ENCODE peak calls at places on chromosome 20, in seven cellular contexts. J, X, V, Y, O, L and W are unnamed samples.
A peak's percentile ranks its signal among the peaks of the same experiment; 100 is the strongest.

GRCh38 chr20:25052255-25053206 is 5.4 kb downstream of the ACSS1 start:
- DNase-seq in L (peak; percentile 59), J (peak; percentile 35), Y (no peak), V (peak; percentile 69), O (no peak), X (peak; percentile 54), W (no peak)

GRCh38 chr20:38138086-38138777 is 26.8 kb downstream of the TGM2 start:
- DNase-seq in X (no peak), O (no peak), Y (no peak), V (peak; percentile 36), L (no peak), J (no peak), W (no peak)

GRCh38 chr20:45355209-45355608 is 7.0 kb upstream of the SDC4 start:
- DNase-seq in X (no peak), V (no peak), Y (no peak), O (no peak), L (peak; percentile 86), J (no peak), W (peak; percentile 77)

GRCh38 chr20:25253606-25254275 is 5.9 kb downstream of the PYGB start:
- DNase-seq in L (no peak), J (no peak), X (no peak), Y (no peak), O (peak; percentile 11), V (no peak), W (no peak)

GRCh38 chr20:57399587-57400261 is 8.5 kb downstream of the RBM38 start:
- DNase-seq in O (no peak), X (no peak), J (peak; percentile 76), V (peak; percentile 74), L (no peak), Y (no peak), W (no peak)

GRCh38 chr20:37419774-37420542 is 74.0 kb downstream of the SRC start:
- DNase-seq in O (no peak), X (no peak), L (no peak), Y (no peak), J (no peak), V (no peak), W (no peak)

GRCh38 chr20:38875170-38875993 is 50.8 kb upstream of the FAM83D start:
- DNase-seq in V (no peak), L (no peak), Y (no peak), X (peak; percentile 42), J (no peak), O (peak; percentile 41), W (no peak)

GRCh38 chr20:44154521-44155001 is 32.4 kb downstream of the JPH2 start:
- DNase-seq in L (peak; percentile 85), J (no peak), V (no peak), O (no peak), Y (no peak), X (peak; percentile 71), W (no peak)

GRCh38 chr20:61454053-61454452 is 202.0 kb downstream of the CDH4 start:
- DNase-seq in X (no peak), V (no peak), O (no peak), J (no peak), L (no peak), Y (no peak), W (no peak)

GRCh38 chr20:21232546-21233280 is 70.4 kb upstream of the XRN2 start:
- DNase-seq in X (no peak), V (no peak), Y (no peak), L (no peak), O (no peak), J (no peak), W (no peak)

GRCh38 chr20:48273843-48274242 is 488.6 kb upstream of the SULF2 start:
- DNase-seq in J (no peak), L (no peak), X (no peak), V (no peak), O (no peak), Y (no peak), W (no peak)

GRCh38 chr20:24598346-24598745 is 128.9 kb downstream of the SYNDIG1 start:
- DNase-seq in J (no peak), Y (no peak), L (no peak), O (no peak), X (no peak), V (no peak), W (no peak)

GRCh38 chr20:37651932-37652331 is 41.9 kb upstream of the CTNNBL1 start:
- DNase-seq in J (peak; percentile 65), V (no peak), X (no peak), O (no peak), Y (no peak), L (no peak), W (peak; percentile 9)

GRCh38 chr20:56574531-56575142 is 41.6 kb downstream of the FAM209B start:
- DNase-seq in V (peak; percentile 29), Y (no peak), O (no peak), J (no peak), L (peak; percentile 53), X (no peak), W (no peak)

GRCh38 chr20:60820149-60820548 is 431.9 kb upstream of the CDH4 start:
- DNase-seq in Y (no peak), X (no peak), L (no peak), J (no peak), V (no peak), O (no peak), W (no peak)

GRCh38 chr20:18989736-18990474 is 176.3 kb downstream of the SCP2D1 start:
- DNase-seq in Y (no peak), X (peak; percentile 92), L (no peak), J (peak; percentile 58), V (no peak), O (peak; percentile 26), W (no peak)

DNA sequence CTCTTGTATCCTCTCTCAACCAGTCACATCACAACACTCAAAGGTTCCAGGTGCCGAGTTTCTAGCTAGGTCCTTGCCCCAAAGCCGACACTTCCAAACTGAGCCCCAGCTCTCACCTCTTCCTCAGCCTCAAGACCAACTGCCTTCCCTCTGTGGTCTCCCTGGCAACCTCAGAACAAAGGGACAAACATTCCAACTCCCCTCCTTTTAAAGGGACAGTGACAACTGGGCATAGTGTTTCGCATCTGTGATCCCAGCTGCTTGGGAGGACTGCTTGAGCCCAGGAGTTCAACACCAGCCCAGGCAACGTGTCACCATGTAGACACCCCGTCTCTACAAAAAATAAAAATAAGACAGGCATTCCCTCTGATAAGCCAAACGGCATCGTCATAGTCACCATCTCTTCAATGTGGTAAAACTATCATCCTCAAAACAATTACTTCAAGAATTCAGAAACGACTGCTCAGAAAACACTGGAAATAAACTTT is 11.3 kb downstream of the DIDO1 start:
- DNase-seq in V (no peak), Y (no peak), O (no peak), X (no peak), J (no peak), L (peak; percentile 52), W (peak; percentile 30)
- H3K4me1 ChIP-seq in V (peaks cover 26% of the 10 kb centered on the region), Y (peaks cover 45% of the 10 kb centered on the region), O (peaks cover 26% of the 10 kb centered on the region), X (peaks cover 5% of the 10 kb centered on the region), J (peaks cover 63% of the 10 kb centered on the region), L (peaks cover 2% of the 10 kb centered on the region), W (peaks cover 50% of the 10 kb centered on the region)

GRCh38 chr20:49285233-49285668 is 7.4 kb upstream of the ZNFX1 start:
- DNase-seq in L (no peak), V (no peak), Y (no peak), J (no peak), O (no peak), X (no peak), W (no peak)

GRCh38 chr20:49284818-49285217 is 7.0 kb upstream of the ZNFX1 start:
- DNase-seq in O (no peak), X (no peak), Y (no peak), J (no peak), L (no peak), V (no peak), W (no peak)

GRCh38 chr20:49283176-49283702 is 5.4 kb upstream of the ZNFX1 start:
- DNase-seq in L (no peak), J (no peak), X (no peak), V (no peak), O (no peak), Y (no peak), W (no peak)

GRCh38 chr20:49282584-49283171 is 4.8 kb upstream of the ZNFX1 start:
- DNase-seq in O (no peak), Y (no peak), X (no peak), V (no peak), J (no peak), L (peak; percentile 18), W (no peak)

DNA sequence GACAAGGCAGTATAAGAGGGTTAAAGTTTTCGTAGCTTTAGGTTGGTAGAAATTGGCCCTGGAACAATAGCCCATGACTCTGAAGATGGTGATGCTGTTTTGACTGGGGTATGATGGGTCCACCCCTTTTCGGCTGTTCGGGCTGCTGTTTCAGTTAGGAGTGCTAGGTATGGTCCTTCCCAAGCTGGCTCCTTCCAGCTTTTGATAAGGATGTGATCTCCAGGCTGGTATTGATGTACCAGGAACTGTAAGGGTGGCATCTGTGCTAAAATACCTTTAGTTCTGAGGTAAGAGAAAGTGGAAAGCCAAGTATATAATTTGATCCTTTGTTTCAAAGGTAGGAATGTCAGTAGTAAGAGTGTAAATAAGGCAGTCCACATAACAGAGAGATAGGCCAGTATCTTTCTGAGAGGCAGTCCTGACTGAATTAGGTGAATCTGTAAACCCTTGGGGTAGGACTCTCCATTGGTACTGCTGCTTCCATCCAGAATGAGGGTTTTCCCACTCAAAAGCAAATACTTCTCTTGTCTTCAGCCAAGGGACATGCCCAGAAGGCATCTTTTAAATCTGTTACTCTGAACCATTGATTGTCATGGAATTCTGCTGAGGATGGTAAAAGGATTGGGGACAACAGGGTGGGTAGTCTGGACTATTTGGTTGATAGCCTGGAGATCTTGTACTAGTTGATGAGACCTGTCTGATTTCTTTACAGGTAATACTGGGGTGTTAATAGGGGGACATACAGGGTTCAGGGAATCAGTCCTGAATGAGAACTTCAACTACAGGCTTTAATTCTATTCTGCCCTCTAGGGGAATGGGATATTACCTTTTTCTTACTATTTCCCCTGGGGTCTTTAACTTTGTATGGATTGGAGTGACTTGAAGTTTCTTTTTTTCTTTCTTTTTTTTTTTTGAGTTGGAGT is 6.1 kb upstream of the ZNFX1 start:
- DNase-seq in L (peak; percentile 8), Y (no peak), X (no peak), V (no peak), J (no peak), O (no peak), W (no peak)
- H3K4me3 ChIP-seq in L (peak overlapping the region; percentile 96), Y (no peak overlapping the region), X (no peak overlapping the region), V (no peak overlapping the region), J (no peak overlapping the region), O (no peak overlapping the region), W (peak overlapping the region; percentile 99)

GRCh38 chr20:10498196-10498595 is 63.1 kb downstream of the SLX4IP start:
- DNase-seq in X (no peak), L (no peak), O (no peak), J (no peak), V (no peak), Y (no peak), W (no peak)
- H3K4me1 ChIP-seq in X (no peaks in the 10 kb centered on the region), L (no peaks in the 10 kb centered on the region), O (no peaks in the 10 kb centered on the region), J (no peaks in the 10 kb centered on the region), V (no peaks in the 10 kb centered on the region), Y (peaks cover 8% of the 10 kb centered on the region), W (peaks cover 11% of the 10 kb centered on the region)

GRCh38 chr20:47256665-47257236 is 99.7 kb downstream of the ZMYND8 start:
- DNase-seq in J (no peak), L (peak; percentile 60), O (no peak), X (no peak), Y (no peak), V (no peak), W (no peak)

GRCh38 chr20:47262008-47262364 is 94.5 kb downstream of the ZMYND8 start:
- DNase-seq in V (no peak), Y (no peak), L (no peak), X (no peak), O (no peak), J (no peak), W (no peak)

GRCh38 chr20:47257256-47257655 is 99.2 kb downstream of the ZMYND8 start:
- DNase-seq in V (no peak), L (no peak), X (no peak), O (no peak), J (no peak), Y (no peak), W (no peak)

GRCh38 chr20:47257771-47258170 is 98.7 kb downstream of the ZMYND8 start:
- DNase-seq in X (no peak), O (no peak), V (no peak), Y (no peak), J (no peak), L (no peak), W (no peak)

GRCh38 chr20:47258745-47259695 is 97.5 kb downstream of the ZMYND8 start:
- DNase-seq in L (peak; percentile 48), J (no peak), X (no peak), Y (peak; percentile 46), V (peak; percentile 79), O (no peak), W (no peak)
- H3K4me3 ChIP-seq in L (no peak overlapping the region), J (no peak overlapping the region), X (no peak overlapping the region), Y (no peak overlapping the region), V (no peak overlapping the region), O (no peak overlapping the region), W (no peak overlapping the region)